ENCODE peak calls at places on chromosomes 6 and 20, in six cellular contexts. C is heart right ventricle, O is Panc1, I is stomach, A is tibial nerve, H is heart left ventricle. Z is an unnamed sample.

GRCh38 chr20:35017099-35017835 is 61.6 kb downstream of the MYH7B start:
- DNase-seq in C (no peak), O (no peak), I (no peak), A (no peak), H (no peak), Z (no peak)

GRCh38 chr20:56542489-56543020 is 9.5 kb downstream of the FAM209B start:
- DNase-seq in C (no peak), O (no peak), I (no peak), A (no peak), H (no peak), Z (no peak)

GRCh38 chr6:113596907-113597583 is 260.1 kb upstream of the MARCKS start:
- DNase-seq in C (no peak), O (no peak), I (peak; percentile 35), A (no peak), H (peak; percentile 29), Z (no peak)

GRCh38 chr6:117344444-117345291 is 79.3 kb downstream of the VGLL2 start:
- DNase-seq in C (no peak), O (no peak), I (no peak), A (no peak), H (no peak), Z (no peak)

GRCh38 chr6:158255280-158255973 is 56.8 kb upstream of the TULP4 start:
- DNase-seq in C (no peak), O (no peak), I (no peak), A (no peak), H (no peak), Z (no peak)

GRCh38 chr6:130494745-130495144 is 128.9 kb downstream of the TMEM200A start:
- DNase-seq in C (no peak), O (no peak), I (no peak), A (no peak), H (no peak), Z (no peak)

GRCh38 chr6:121436966-121437756 is 1.7 kb downstream of the GJA1 start:
- DNase-seq in C (peak; percentile 50), O (no peak), I (no peak), A (peak; percentile 45), H (peak; percentile 67), Z (peak; percentile 46)

GRCh38 chr6:135014353-135014832 is 40.2 kb downstream of the HBS1L start:
- DNase-seq in C (no peak), O (no peak), I (no peak), A (no peak), H (no peak), Z (no peak)

GRCh38 chr6:142045380-142046270 is 87.1 kb upstream of the GJE1 start:
- DNase-seq in C (no peak), O (no peak), I (no peak), A (no peak), H (no peak), Z (no peak)

GRCh38 chr20:18805881-18806280 is 7.7 kb upstream of the SCP2D1 start:
- DNase-seq in C (no peak), O (no peak), I (no peak), A (no peak), H (no peak), Z (no peak)

GRCh38 chr6:12750416-12750815 is 33.8 kb downstream of the PHACTR1 start:
- DNase-seq in C (no peak), O (no peak), I (no peak), A (no peak), H (no peak), Z (no peak)

GRCh38 chr6:12749531-12750379 is 33.2 kb downstream of the PHACTR1 start:
- DNase-seq in C (peak; percentile 6), O (no peak), I (no peak), A (no peak), H (no peak), Z (no peak)

GRCh38 chr6:12748815-12749521 is 32.4 kb downstream of the PHACTR1 start:
- DNase-seq in C (peak; percentile 17), O (no peak), I (no peak), A (no peak), H (no peak), Z (no peak)

GRCh38 chr6:12751694-12752304 is 35.2 kb downstream of the PHACTR1 start:
- DNase-seq in C (peak; percentile 43), O (no peak), I (peak; percentile 55), A (no peak), H (peak; percentile 41), Z (peak; percentile 42)

DNA sequence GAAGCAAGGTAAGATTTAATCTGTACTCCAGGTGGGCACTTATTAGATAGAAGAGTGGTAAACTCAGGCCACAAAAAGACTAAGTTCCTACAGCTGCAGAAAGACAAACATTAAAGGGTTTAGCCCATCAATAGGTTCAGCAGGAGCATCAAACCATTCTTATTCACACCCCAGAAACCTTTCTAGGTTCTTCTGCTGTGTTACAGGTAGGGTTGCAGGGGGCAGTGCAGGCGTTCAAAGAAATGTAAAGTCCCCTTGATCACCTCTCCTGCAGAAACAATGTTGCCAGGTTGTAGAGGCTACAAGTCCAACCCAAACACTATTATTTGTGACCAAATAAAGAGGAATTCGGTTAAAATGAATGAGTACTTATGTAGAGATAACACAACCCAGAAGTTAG is 31.8 kb downstream of the PHACTR1 start:
- DNase-seq in C (no peak), O (no peak), I (no peak), A (no peak), H (no peak), Z (no peak)
- TF ChIP-seq CTCF in C (no peak), O (no peak), I (no peak), A (no peak), H (no peak), Z (no peak)

GRCh38 chr20:10857362-10858070 is 183.7 kb upstream of the JAG1 start:
- DNase-seq in C (no peak), O (no peak), I (no peak), A (no peak), H (no peak), Z (no peak)

GRCh38 chr20:10861619-10862018 is 187.8 kb upstream of the JAG1 start:
- DNase-seq in C (no peak), O (no peak), I (peak; percentile 67), A (no peak), H (no peak), Z (no peak)

GRCh38 chr20:10864076-10864672 is 190.4 kb upstream of the JAG1 start:
- DNase-seq in C (no peak), O (no peak), I (peak; percentile 75), A (no peak), H (peak; percentile 47), Z (peak; percentile 25)

GRCh38 chr20:10863337-10864060 is 189.7 kb upstream of the JAG1 start:
- DNase-seq in C (no peak), O (no peak), I (no peak), A (no peak), H (peak; percentile 43), Z (peak; percentile 27)

DNA sequence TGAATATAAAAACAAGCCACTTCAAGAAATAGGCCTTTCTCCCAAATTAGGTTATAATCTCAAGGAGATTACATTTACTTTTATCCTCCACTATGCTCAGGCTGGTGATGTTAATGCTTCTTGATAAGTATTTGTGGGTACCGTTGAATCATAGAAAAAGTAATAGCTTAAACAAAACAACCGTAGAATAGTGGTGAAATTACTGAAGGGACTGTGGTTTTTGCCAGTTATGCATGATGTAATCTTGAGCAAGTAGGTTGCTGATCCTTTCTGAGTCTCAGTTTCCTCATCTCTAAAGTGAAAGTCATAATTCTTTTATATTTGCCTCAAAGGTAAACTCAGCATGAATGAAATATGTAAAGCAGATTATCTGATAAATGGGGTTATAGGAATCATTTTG is 187.3 kb upstream of the JAG1 start:
- DNase-seq in C (no peak), O (no peak), I (no peak), A (no peak), H (no peak), Z (no peak)
- H3K27ac ChIP-seq in C (no peak overlapping the region), O (no peak overlapping the region), I (peak overlapping the region; percentile 42), A (no peak overlapping the region), H (no peak overlapping the region), Z (no peak overlapping the region)

GRCh38 chr6:44645276-44645675 is 257.8 kb downstream of the CDC5L start:
- DNase-seq in C (no peak), O (no peak), I (no peak), A (no peak), H (no peak), Z (no peak)
- TF ChIP-seq CTCF in C (peak; percentile 14), O (peak; percentile 17), I (no peak), A (no peak), H (peak; percentile 16), Z (peak; percentile 39)

GRCh38 chr6:36813526-36813925 is 25.7 kb downstream of the CPNE5 start:
- DNase-seq in C (no peak), O (no peak), I (no peak), A (no peak), H (no peak), Z (no peak)
- H3K27ac ChIP-seq in C (no peak overlapping the region), O (no peak overlapping the region), I (no peak overlapping the region), A (no peak overlapping the region), H (no peak overlapping the region), Z (no peak overlapping the region)

GRCh38 chr6:137165375-137166246 is 7.8 kb downstream of the IL22RA2 start:
- DNase-seq in C (peak; percentile 40), O (no peak), I (peak; percentile 69), A (no peak), H (no peak), Z (no peak)
- TF ChIP-seq CTCF in C (peak; percentile 25), O (peak; percentile 52), I (no peak), A (no peak), H (no peak), Z (peak; percentile 46)

GRCh38 chr6:160106701-160107100 is 14.9 kb upstream of the SLC22A1 start:
- DNase-seq in C (no peak), O (no peak), I (no peak), A (no peak), H (no peak), Z (no peak)

GRCh38 chr6:160106010-160106409 is 15.6 kb upstream of the SLC22A1 start:
- DNase-seq in C (no peak), O (no peak), I (no peak), A (no peak), H (no peak), Z (no peak)

GRCh38 chr6:160104821-160105517 is 16.6 kb upstream of the SLC22A1 start:
- DNase-seq in C (no peak), O (no peak), I (no peak), A (no peak), H (no peak), Z (no peak)

GRCh38 chr6:160110724-160111123 is 10.9 kb upstream of the SLC22A1 start:
- DNase-seq in C (no peak), O (no peak), I (no peak), A (no peak), H (no peak), Z (no peak)

DNA sequence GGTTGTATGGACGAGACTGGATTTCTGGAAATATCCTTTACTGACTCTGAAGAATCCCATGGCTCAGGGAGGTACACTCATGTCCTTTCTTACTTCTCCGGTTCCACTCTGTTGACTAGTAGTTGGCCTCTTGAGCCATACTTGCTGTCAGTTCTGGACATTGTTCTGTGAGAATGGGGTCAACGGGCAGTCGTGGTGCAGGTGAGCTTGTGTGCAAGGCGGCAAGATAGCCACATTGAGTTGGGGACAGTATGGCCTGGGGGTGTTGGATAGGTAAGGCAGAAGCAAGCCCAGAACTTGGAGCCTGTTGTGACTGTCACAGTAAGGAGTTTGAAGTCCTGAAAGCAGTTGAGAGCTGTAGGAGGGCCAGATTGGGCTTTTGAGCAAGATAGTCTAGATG is 13.5 kb upstream of the SLC22A1 start:
- DNase-seq in C (no peak), O (no peak), I (no peak), A (no peak), H (no peak), Z (no peak)
- H3K27ac ChIP-seq in C (no peak overlapping the region), O (no peak overlapping the region), I (no peak overlapping the region), A (no peak overlapping the region), H (no peak overlapping the region), Z (no peak overlapping the region)